ENCODE peak calls at places on chromosomes 5 and 9, in eight cellular contexts. Z is BJ, F is AG04450, U is AG04449, M is suprapubic skin, O is iPS-NIHi11, E is NCI-H1105 treated with DMSO at 0.1 percent for 48 hours, D is Kasumi-1. Y is an unnamed sample.

GRCh38 chr5:172454355-172455086 is at the start of gene SH3PXD2B:
- DNase-seq in U (no peak), D (peak), M (peak), E (peak), Z (no peak), F (no peak), O (peak), Y (peak)

GRCh38 chr5:54772232-54773168 is 212.9 kb downstream of the ESM1 start:
- DNase-seq in E (no peak), Z (no peak), D (no peak), O (no peak), U (no peak), F (no peak), M (no peak), Y (no peak)

GRCh38 chr9:109705515-109705914 is 74.5 kb upstream of the PALM2AKAP2 start:
- DNase-seq in Z (no peak), D (no peak), M (no peak), E (no peak), O (no peak), F (no peak), U (peak), Y (no peak)

GRCh38 chr5:78724061-78724460 is 75.5 kb upstream of the LHFPL2 start:
- DNase-seq in Z (no peak), O (no peak), E (no peak), U (no peak), D (no peak), F (no peak), M (no peak), Y (no peak)

GRCh38 chr9:111034146-111034545 is 4.1 kb downstream of the LPAR1 start:
- DNase-seq in U (no peak), D (no peak), Z (no peak), O (no peak), F (peak), M (no peak), E (no peak), Y (no peak)

GRCh38 chr5:171357843-171358242 is 29.8 kb upstream of the NPM1 start:
- DNase-seq in O (no peak), E (no peak), Z (no peak), D (no peak), F (no peak), U (no peak), M (no peak), Y (no peak)

GRCh38 chr9:6272229-6272597 is 56.0 kb upstream of the TPD52L3 start:
- DNase-seq in Z (peak), U (peak), E (no peak), F (peak), O (no peak), D (no peak), M (no peak), Y (no peak)

GRCh38 chr9:33172256-33172678 is 5.1 kb upstream of the B4GALT1 start:
- DNase-seq in M (no peak), U (no peak), F (no peak), E (no peak), Z (no peak), O (no peak), D (no peak), Y (no peak)

GRCh38 chr9:19232830-19233194 is 2.3 kb downstream of the DENND4C start:
- DNase-seq in O (no peak), Z (no peak), F (no peak), E (peak), D (no peak), M (no peak), U (no peak), Y (peak)

Y was measured in DMS79 treated with DMSO at 0.1 percent for 48 hours.